ENCODE peak calls at places on chromosomes 6 and 20, in ten cellular contexts. One of them, this sample, is unnamed.

GRCh38 chr6:75501756-75502155 is 8.2 kb upstream of the FILIP1 start:
- DNase-seq in RWPE1: no peak
- DNase-seq in IMR-90: no peak
- DNase-seq in AG04450: no peak
- DNase-seq in transverse colon: no peak
- DNase-seq in Calu3: no peak
- DNase-seq in brain microvascular endothelial cell: no peak
- DNase-seq in A549: no peak
- DNase-seq in sigmoid colon: no peak
- DNase-seq in cardiac fibroblast: no peak
- DNase-seq in this sample: no peak

GRCh38 chr6:12595161-12595792 is 121.3 kb upstream of the PHACTR1 start:
- DNase-seq in RWPE1: no peak
- DNase-seq in IMR-90: peak
- DNase-seq in AG04450: no peak
- DNase-seq in transverse colon: no peak
- DNase-seq in Calu3: no peak
- DNase-seq in brain microvascular endothelial cell: no peak
- DNase-seq in A549: no peak
- DNase-seq in sigmoid colon: no peak
- DNase-seq in cardiac fibroblast: peak
- DNase-seq in this sample: no peak

GRCh38 chr20:50283922-50284810 is 93.5 kb downstream of the CEBPB start:
- DNase-seq in RWPE1: peak
- DNase-seq in IMR-90: peak
- DNase-seq in AG04450: no peak
- DNase-seq in transverse colon: peak
- DNase-seq in Calu3: peak
- DNase-seq in brain microvascular endothelial cell: no peak
- DNase-seq in A549: peak
- DNase-seq in sigmoid colon: peak
- DNase-seq in cardiac fibroblast: peak
- DNase-seq in this sample: no peak

GRCh38 chr6:166109608-166110007 is 58.0 kb downstream of the TBXT start:
- DNase-seq in RWPE1: no peak
- DNase-seq in IMR-90: no peak
- DNase-seq in AG04450: no peak
- DNase-seq in transverse colon: no peak
- DNase-seq in Calu3: no peak
- DNase-seq in brain microvascular endothelial cell: no peak
- DNase-seq in A549: no peak
- DNase-seq in sigmoid colon: no peak
- DNase-seq in cardiac fibroblast: no peak
- DNase-seq in this sample: no peak

GRCh38 chr6:148445116-148445515 is 102.5 kb downstream of the SASH1 start:
- DNase-seq in RWPE1: no peak
- DNase-seq in IMR-90: no peak
- DNase-seq in AG04450: no peak
- DNase-seq in transverse colon: no peak
- DNase-seq in Calu3: no peak
- DNase-seq in brain microvascular endothelial cell: no peak
- DNase-seq in A549: no peak
- DNase-seq in sigmoid colon: no peak
- DNase-seq in cardiac fibroblast: no peak
- DNase-seq in this sample: no peak

GRCh38 chr6:61842005-61842404 is 444.0 kb downstream of the KHDRBS2 start:
- DNase-seq in RWPE1: no peak
- DNase-seq in IMR-90: no peak
- DNase-seq in AG04450: no peak
- DNase-seq in transverse colon: no peak
- DNase-seq in Calu3: no peak
- DNase-seq in brain microvascular endothelial cell: no peak
- DNase-seq in A549: no peak
- DNase-seq in sigmoid colon: no peak
- DNase-seq in cardiac fibroblast: no peak
- DNase-seq in this sample: no peak

GRCh38 chr20:2005831-2006426 is 12.1 kb upstream of the PDYN start:
- DNase-seq in RWPE1: peak
- DNase-seq in IMR-90: peak
- DNase-seq in AG04450: peak
- DNase-seq in transverse colon: peak
- DNase-seq in Calu3: peak
- DNase-seq in brain microvascular endothelial cell: peak
- DNase-seq in A549: no peak
- DNase-seq in sigmoid colon: no peak
- DNase-seq in cardiac fibroblast: peak
- DNase-seq in this sample: peak

GRCh38 chr6:161578478-161578877 is 304.6 kb upstream of the AGPAT4 start:
- DNase-seq in RWPE1: no peak
- DNase-seq in IMR-90: no peak
- DNase-seq in AG04450: no peak
- DNase-seq in transverse colon: no peak
- DNase-seq in Calu3: no peak
- DNase-seq in brain microvascular endothelial cell: no peak
- DNase-seq in A549: no peak
- DNase-seq in sigmoid colon: no peak
- DNase-seq in cardiac fibroblast: no peak
- DNase-seq in this sample: no peak

GRCh38 chr6:29647927-29648642 is 8.8 kb upstream of the MOG start:
- DNase-seq in RWPE1: peak
- DNase-seq in IMR-90: peak
- DNase-seq in AG04450: no peak
- DNase-seq in transverse colon: no peak
- DNase-seq in Calu3: peak
- DNase-seq in brain microvascular endothelial cell: peak
- DNase-seq in A549: peak
- DNase-seq in sigmoid colon: peak
- DNase-seq in cardiac fibroblast: peak
- DNase-seq in this sample: no peak

GRCh38 chr20:32281711-32282110 is 4.3 kb downstream of the KIF3B start:
- DNase-seq in RWPE1: no peak
- DNase-seq in IMR-90: no peak
- DNase-seq in AG04450: no peak
- DNase-seq in transverse colon: no peak
- DNase-seq in Calu3: no peak
- DNase-seq in brain microvascular endothelial cell: no peak
- DNase-seq in A549: no peak
- DNase-seq in sigmoid colon: no peak
- DNase-seq in cardiac fibroblast: no peak
- DNase-seq in this sample: no peak

GRCh38 chr6:170308761-170309160 is 2.2 kb downstream of the FAM120B start:
- DNase-seq in RWPE1: no peak
- DNase-seq in IMR-90: no peak
- DNase-seq in AG04450: no peak
- DNase-seq in transverse colon: no peak
- DNase-seq in Calu3: no peak
- DNase-seq in brain microvascular endothelial cell: no peak
- DNase-seq in A549: no peak
- DNase-seq in sigmoid colon: no peak
- DNase-seq in cardiac fibroblast: no peak
- DNase-seq in this sample: no peak

GRCh38 chr6:137911675-137912158 is 44.7 kb downstream of the TNFAIP3 start:
- DNase-seq in RWPE1: no peak
- DNase-seq in IMR-90: no peak
- DNase-seq in AG04450: no peak
- DNase-seq in transverse colon: peak
- DNase-seq in Calu3: no peak
- DNase-seq in brain microvascular endothelial cell: no peak
- DNase-seq in A549: no peak
- DNase-seq in sigmoid colon: no peak
- DNase-seq in cardiac fibroblast: no peak
- DNase-seq in this sample: no peak

GRCh38 chr6:107513214-107513613 is 23.3 kb downstream of the SOBP start:
- DNase-seq in RWPE1: no peak
- DNase-seq in IMR-90: no peak
- DNase-seq in AG04450: no peak
- DNase-seq in transverse colon: no peak
- DNase-seq in Calu3: no peak
- DNase-seq in brain microvascular endothelial cell: no peak
- DNase-seq in A549: no peak
- DNase-seq in sigmoid colon: no peak
- DNase-seq in cardiac fibroblast: no peak
- DNase-seq in this sample: no peak

GRCh38 chr6:45299096-45299581 is 29.0 kb upstream of the RUNX2 start:
- DNase-seq in RWPE1: no peak
- DNase-seq in IMR-90: no peak
- DNase-seq in AG04450: no peak
- DNase-seq in transverse colon: no peak
- DNase-seq in Calu3: no peak
- DNase-seq in brain microvascular endothelial cell: no peak
- DNase-seq in A549: no peak
- DNase-seq in sigmoid colon: no peak
- DNase-seq in cardiac fibroblast: no peak
- DNase-seq in this sample: no peak

GRCh38 chr6:45300776-45301175 is 27.4 kb upstream of the RUNX2 start:
- DNase-seq in RWPE1: no peak
- DNase-seq in IMR-90: no peak
- DNase-seq in AG04450: no peak
- DNase-seq in transverse colon: no peak
- DNase-seq in Calu3: no peak
- DNase-seq in brain microvascular endothelial cell: no peak
- DNase-seq in A549: no peak
- DNase-seq in sigmoid colon: no peak
- DNase-seq in cardiac fibroblast: no peak
- DNase-seq in this sample: no peak

GRCh38 chr6:45293306-45293705 is 34.8 kb upstream of the RUNX2 start:
- DNase-seq in RWPE1: no peak
- DNase-seq in IMR-90: no peak
- DNase-seq in AG04450: no peak
- DNase-seq in transverse colon: no peak
- DNase-seq in Calu3: no peak
- DNase-seq in brain microvascular endothelial cell: no peak
- DNase-seq in A549: no peak
- DNase-seq in sigmoid colon: no peak
- DNase-seq in cardiac fibroblast: no peak
- DNase-seq in this sample: no peak

GRCh38 chr6:45301348-45302142 is 26.6 kb upstream of the RUNX2 start:
- DNase-seq in RWPE1: no peak
- DNase-seq in IMR-90: no peak
- DNase-seq in AG04450: no peak
- DNase-seq in transverse colon: no peak
- DNase-seq in Calu3: no peak
- DNase-seq in brain microvascular endothelial cell: no peak
- DNase-seq in A549: no peak
- DNase-seq in sigmoid colon: no peak
- DNase-seq in cardiac fibroblast: no peak
- DNase-seq in this sample: no peak

DNA sequence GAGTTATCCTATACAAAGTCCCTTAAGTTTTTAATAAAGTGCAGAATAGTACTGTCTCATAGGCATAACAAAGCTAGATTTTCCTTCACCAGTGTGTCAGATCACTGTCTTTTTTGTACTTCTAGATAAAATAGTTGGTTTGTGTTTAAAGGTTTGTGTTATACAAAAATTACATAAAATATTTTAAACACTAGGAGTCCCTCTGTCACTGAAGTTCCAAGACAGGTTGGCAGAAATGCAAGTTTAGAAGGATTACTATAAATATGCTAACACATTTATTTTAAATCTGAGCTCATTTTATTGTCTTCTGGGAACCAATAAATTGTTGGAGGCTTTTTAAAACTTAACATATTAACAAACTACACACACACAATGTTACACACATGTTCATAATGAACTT is 30.8 kb upstream of the RUNX2 start:
- DNase-seq in RWPE1: no peak
- DNase-seq in IMR-90: no peak
- DNase-seq in AG04450: no peak
- DNase-seq in transverse colon: no peak
- DNase-seq in Calu3: no peak
- DNase-seq in brain microvascular endothelial cell: no peak
- DNase-seq in A549: no peak
- DNase-seq in sigmoid colon: no peak
- DNase-seq in cardiac fibroblast: no peak
- DNase-seq in this sample: no peak
- TF ChIP-seq CTCF in RWPE1: no peak
- TF ChIP-seq CTCF in IMR-90: no peak
- TF ChIP-seq CTCF in AG04450: no peak
- TF ChIP-seq CTCF in transverse colon: no peak
- TF ChIP-seq CTCF in Calu3: no peak
- TF ChIP-seq CTCF in brain microvascular endothelial cell: no peak
- TF ChIP-seq CTCF in A549: no peak
- TF ChIP-seq CTCF in sigmoid colon: no peak
- TF ChIP-seq CTCF in cardiac fibroblast: no peak
- TF ChIP-seq CTCF in this sample: no peak

GRCh38 chr6:43796910-43797890 is 27.2 kb downstream of the VEGFA start:
- DNase-seq in RWPE1: no peak
- DNase-seq in IMR-90: no peak
- DNase-seq in AG04450: no peak
- DNase-seq in transverse colon: no peak
- DNase-seq in Calu3: no peak
- DNase-seq in brain microvascular endothelial cell: no peak
- DNase-seq in A549: no peak
- DNase-seq in sigmoid colon: no peak
- DNase-seq in cardiac fibroblast: no peak
- DNase-seq in this sample: no peak
- TF ChIP-seq CTCF in RWPE1: no peak
- TF ChIP-seq CTCF in IMR-90: no peak
- TF ChIP-seq CTCF in AG04450: no peak
- TF ChIP-seq CTCF in transverse colon: no peak
- TF ChIP-seq CTCF in Calu3: peak
- TF ChIP-seq CTCF in brain microvascular endothelial cell: no peak
- TF ChIP-seq CTCF in A549: no peak
- TF ChIP-seq CTCF in sigmoid colon: no peak
- TF ChIP-seq CTCF in cardiac fibroblast: no peak
- TF ChIP-seq CTCF in this sample: no peak

GRCh38 chr6:2783188-2783957 is 18.2 kb downstream of the WRNIP1 start:
- DNase-seq in RWPE1: no peak
- DNase-seq in IMR-90: peak
- DNase-seq in AG04450: no peak
- DNase-seq in transverse colon: peak
- DNase-seq in Calu3: no peak
- DNase-seq in brain microvascular endothelial cell: no peak
- DNase-seq in A549: no peak
- DNase-seq in sigmoid colon: no peak
- DNase-seq in cardiac fibroblast: no peak
- DNase-seq in this sample: no peak
- TF ChIP-seq CTCF in RWPE1: no peak
- TF ChIP-seq CTCF in IMR-90: no peak
- TF ChIP-seq CTCF in AG04450: peak
- TF ChIP-seq CTCF in transverse colon: peak
- TF ChIP-seq CTCF in Calu3: no peak
- TF ChIP-seq CTCF in brain microvascular endothelial cell: no peak
- TF ChIP-seq CTCF in A549: no peak
- TF ChIP-seq CTCF in sigmoid colon: no peak
- TF ChIP-seq CTCF in cardiac fibroblast: no peak
- TF ChIP-seq CTCF in this sample: no peak

GRCh38 chr20:40728470-40728869 is 39.4 kb upstream of the MAFB start:
- DNase-seq in RWPE1: no peak
- DNase-seq in IMR-90: no peak
- DNase-seq in AG04450: no peak
- DNase-seq in transverse colon: no peak
- DNase-seq in Calu3: no peak
- DNase-seq in brain microvascular endothelial cell: no peak
- DNase-seq in A549: no peak
- DNase-seq in sigmoid colon: no peak
- DNase-seq in cardiac fibroblast: peak
- DNase-seq in this sample: no peak
- TF ChIP-seq CTCF in RWPE1: peak
- TF ChIP-seq CTCF in IMR-90: peak
- TF ChIP-seq CTCF in AG04450: peak
- TF ChIP-seq CTCF in transverse colon: no peak
- TF ChIP-seq CTCF in Calu3: peak
- TF ChIP-seq CTCF in brain microvascular endothelial cell: peak
- TF ChIP-seq CTCF in A549: peak
- TF ChIP-seq CTCF in sigmoid colon: no peak
- TF ChIP-seq CTCF in cardiac fibroblast: no peak
- TF ChIP-seq CTCF in this sample: peak

This sample was measured in neural crest cell.